ENCODE peak calls at places on chromosomes 4 and X, in six cellular contexts. One of them, this sample, is unnamed.

GRCh38 chr4:73609688-73610087 is 10.5 kb downstream of the RASSF6 start:
- DNase-seq in T-helper 2 cell: no peak
- DNase-seq in hypothalamus: no peak
- DNase-seq in neural crest cell: no peak
- DNase-seq in cardiac fibroblast: peak
- DNase-seq in HEK293T: no peak
- DNase-seq in this sample: no peak

GRCh38 chrX:105502336-105502735 is 281.8 kb upstream of the TEX13A start:
- DNase-seq in cardiac fibroblast: no peak
- DNase-seq in neural crest cell: no peak
- DNase-seq in hypothalamus: no peak
- DNase-seq in HEK293T: no peak
- DNase-seq in T-helper 2 cell: no peak
- DNase-seq in this sample: no peak

GRCh38 chr4:186021461-186022167 is 47.3 kb upstream of the TLR3 start:
- DNase-seq in hypothalamus: no peak
- DNase-seq in cardiac fibroblast: peak
- DNase-seq in neural crest cell: peak
- DNase-seq in T-helper 2 cell: no peak
- DNase-seq in HEK293T: peak
- DNase-seq in this sample: peak

GRCh38 chrX:48899078-48899410 is 1.3 kb downstream of the PQBP1 start:
- DNase-seq in cardiac fibroblast: no peak
- DNase-seq in T-helper 2 cell: no peak
- DNase-seq in HEK293T: no peak
- DNase-seq in hypothalamus: no peak
- DNase-seq in neural crest cell: no peak
- DNase-seq in this sample: no peak

GRCh38 chr4:173138636-173139035 is 30.0 kb upstream of the GALNT7 start:
- DNase-seq in neural crest cell: no peak
- DNase-seq in T-helper 2 cell: no peak
- DNase-seq in HEK293T: no peak
- DNase-seq in cardiac fibroblast: no peak
- DNase-seq in hypothalamus: no peak
- DNase-seq in this sample: no peak

GRCh38 chrX:133538148-133538547 is 122.9 kb upstream of the GPC4 start:
- DNase-seq in neural crest cell: no peak
- DNase-seq in cardiac fibroblast: no peak
- DNase-seq in hypothalamus: no peak
- DNase-seq in HEK293T: no peak
- DNase-seq in T-helper 2 cell: no peak
- DNase-seq in this sample: no peak

GRCh38 chr4:109801099-109801789 is 555 bp downstream of the CFI start:
- DNase-seq in HEK293T: no peak
- DNase-seq in hypothalamus: no peak
- DNase-seq in T-helper 2 cell: no peak
- DNase-seq in cardiac fibroblast: peak
- DNase-seq in neural crest cell: no peak
- DNase-seq in this sample: no peak

GRCh38 chr4:125198916-125199315 is 115.8 kb upstream of the FAT4 start:
- DNase-seq in T-helper 2 cell: no peak
- DNase-seq in neural crest cell: no peak
- DNase-seq in cardiac fibroblast: peak
- DNase-seq in hypothalamus: no peak
- DNase-seq in HEK293T: no peak
- DNase-seq in this sample: no peak

GRCh38 chr4:1465173-1466033 is 59.2 kb upstream of the NKX1-1 start:
- DNase-seq in hypothalamus: no peak
- DNase-seq in neural crest cell: no peak
- DNase-seq in T-helper 2 cell: no peak
- DNase-seq in cardiac fibroblast: no peak
- DNase-seq in HEK293T: no peak
- DNase-seq in this sample: no peak

GRCh38 chrX:129540068-129540653 is at the start of gene OCRL:
- DNase-seq in cardiac fibroblast: peak
- DNase-seq in neural crest cell: peak
- DNase-seq in T-helper 2 cell: peak
- DNase-seq in hypothalamus: peak
- DNase-seq in HEK293T: peak
- DNase-seq in this sample: peak

GRCh38 chr4:51825341-51825740 is 17.6 kb upstream of the DCUN1D4 start:
- DNase-seq in hypothalamus: no peak
- DNase-seq in T-helper 2 cell: no peak
- DNase-seq in cardiac fibroblast: no peak
- DNase-seq in neural crest cell: no peak
- DNase-seq in HEK293T: no peak
- DNase-seq in this sample: no peak

GRCh38 chr4:22500831-22501714 is 14.8 kb downstream of the ADGRA3 start:
- DNase-seq in hypothalamus: no peak
- DNase-seq in T-helper 2 cell: no peak
- DNase-seq in cardiac fibroblast: no peak
- DNase-seq in neural crest cell: no peak
- DNase-seq in HEK293T: no peak
- DNase-seq in this sample: no peak

GRCh38 chr4:114358901-114359300 is 239.7 kb upstream of the UGT8 start:
- DNase-seq in HEK293T: no peak
- DNase-seq in cardiac fibroblast: no peak
- DNase-seq in neural crest cell: no peak
- DNase-seq in hypothalamus: no peak
- DNase-seq in T-helper 2 cell: no peak
- DNase-seq in this sample: no peak

GRCh38 chrX:10109695-10110094 is 47.1 kb upstream of the CLCN4 start:
- DNase-seq in hypothalamus: no peak
- DNase-seq in cardiac fibroblast: peak
- DNase-seq in neural crest cell: no peak
- DNase-seq in T-helper 2 cell: no peak
- DNase-seq in HEK293T: no peak
- DNase-seq in this sample: no peak

GRCh38 chrX:7088968-7089615 is 58.4 kb upstream of the STS start:
- DNase-seq in T-helper 2 cell: peak
- DNase-seq in neural crest cell: no peak
- DNase-seq in cardiac fibroblast: no peak
- DNase-seq in HEK293T: no peak
- DNase-seq in hypothalamus: no peak
- DNase-seq in this sample: no peak

GRCh38 chr4:27048350-27049100 is 187.9 kb downstream of the STIM2 start:
- DNase-seq in hypothalamus: no peak
- DNase-seq in cardiac fibroblast: peak
- DNase-seq in neural crest cell: no peak
- DNase-seq in T-helper 2 cell: no peak
- DNase-seq in HEK293T: peak
- DNase-seq in this sample: peak

GRCh38 chrX:110143454-110144210 is 140.7 kb downstream of the TMEM164 start:
- DNase-seq in T-helper 2 cell: no peak
- DNase-seq in cardiac fibroblast: peak
- DNase-seq in HEK293T: no peak
- DNase-seq in hypothalamus: no peak
- DNase-seq in neural crest cell: no peak
- DNase-seq in this sample: no peak

GRCh38 chr4:98929341-98930267 is 671 bp upstream of the EIF4E start:
- DNase-seq in neural crest cell: no peak
- DNase-seq in HEK293T: peak
- DNase-seq in T-helper 2 cell: no peak
- DNase-seq in cardiac fibroblast: peak
- DNase-seq in hypothalamus: no peak
- DNase-seq in this sample: no peak

GRCh38 chrX:135639066-135639815 is 74.2 kb upstream of the CT45A1 start:
- DNase-seq in HEK293T: no peak
- DNase-seq in neural crest cell: no peak
- DNase-seq in hypothalamus: no peak
- DNase-seq in T-helper 2 cell: no peak
- DNase-seq in cardiac fibroblast: no peak
- DNase-seq in this sample: no peak

GRCh38 chr4:111630705-111631104 is 514.5 kb upstream of the FAM241A start:
- DNase-seq in hypothalamus: no peak
- DNase-seq in neural crest cell: no peak
- DNase-seq in cardiac fibroblast: peak
- DNase-seq in T-helper 2 cell: no peak
- DNase-seq in HEK293T: peak
- DNase-seq in this sample: no peak

GRCh38 chrX:101163166-101163565 is 56.4 kb upstream of the DRP2 start:
- DNase-seq in hypothalamus: no peak
- DNase-seq in HEK293T: no peak
- DNase-seq in T-helper 2 cell: no peak
- DNase-seq in cardiac fibroblast: no peak
- DNase-seq in neural crest cell: no peak
- DNase-seq in this sample: no peak

GRCh38 chr4:40550900-40551546 is 78.6 kb downstream of the RBM47 start:
- DNase-seq in T-helper 2 cell: no peak
- DNase-seq in HEK293T: no peak
- DNase-seq in hypothalamus: no peak
- DNase-seq in cardiac fibroblast: peak
- DNase-seq in neural crest cell: no peak
- DNase-seq in this sample: no peak

GRCh38 chr4:165060938-165061337 is 7.3 kb downstream of the TRIM75 start:
- DNase-seq in HEK293T: no peak
- DNase-seq in T-helper 2 cell: no peak
- DNase-seq in cardiac fibroblast: no peak
- DNase-seq in hypothalamus: no peak
- DNase-seq in neural crest cell: no peak
- DNase-seq in this sample: no peak

GRCh38 chrX:107654778-107655761 is 26.8 kb downstream of the PRPS1 start:
- DNase-seq in hypothalamus: no peak
- DNase-seq in T-helper 2 cell: peak
- DNase-seq in cardiac fibroblast: peak
- DNase-seq in neural crest cell: peak
- DNase-seq in HEK293T: peak
- DNase-seq in this sample: peak

GRCh38 chr4:9781343-9782135 is at the start of gene DRD5:
- DNase-seq in neural crest cell: peak
- DNase-seq in hypothalamus: no peak
- DNase-seq in cardiac fibroblast: no peak
- DNase-seq in T-helper 2 cell: no peak
- DNase-seq in HEK293T: no peak
- DNase-seq in this sample: peak

GRCh38 chrX:19683358-19683757 is 168.1 kb upstream of the MAP3K15 start:
- DNase-seq in HEK293T: no peak
- DNase-seq in T-helper 2 cell: no peak
- DNase-seq in neural crest cell: no peak
- DNase-seq in hypothalamus: no peak
- DNase-seq in cardiac fibroblast: peak
- DNase-seq in this sample: no peak

GRCh38 chr4:108636246-108636645 is 14.2 kb upstream of the OSTC start:
- DNase-seq in HEK293T: no peak
- DNase-seq in neural crest cell: no peak
- DNase-seq in T-helper 2 cell: no peak
- DNase-seq in hypothalamus: no peak
- DNase-seq in cardiac fibroblast: no peak
- DNase-seq in this sample: no peak

GRCh38 chr4:147837435-147837834 is 105.5 kb downstream of the ARHGAP10 start:
- DNase-seq in cardiac fibroblast: no peak
- DNase-seq in hypothalamus: no peak
- DNase-seq in T-helper 2 cell: no peak
- DNase-seq in neural crest cell: no peak
- DNase-seq in HEK293T: peak
- DNase-seq in this sample: no peak

GRCh38 chrX:149365061-149365460 is 140.0 kb downstream of the IDS start:
- DNase-seq in T-helper 2 cell: no peak
- DNase-seq in neural crest cell: no peak
- DNase-seq in cardiac fibroblast: no peak
- DNase-seq in HEK293T: no peak
- DNase-seq in hypothalamus: no peak
- DNase-seq in this sample: no peak

GRCh38 chr4:138235419-138235952 is 6.7 kb downstream of the SLC7A11 start:
- DNase-seq in HEK293T: no peak
- DNase-seq in cardiac fibroblast: peak
- DNase-seq in T-helper 2 cell: no peak
- DNase-seq in hypothalamus: no peak
- DNase-seq in neural crest cell: no peak
- DNase-seq in this sample: no peak

GRCh38 chr4:128955751-128956150 is 137.6 kb downstream of the SCLT1 start:
- DNase-seq in T-helper 2 cell: no peak
- DNase-seq in hypothalamus: no peak
- DNase-seq in neural crest cell: no peak
- DNase-seq in cardiac fibroblast: no peak
- DNase-seq in HEK293T: no peak
- DNase-seq in this sample: no peak

GRCh38 chrX:38796926-38797325 is 4.3 kb upstream of the MID1IP1 start:
- DNase-seq in HEK293T: no peak
- DNase-seq in T-helper 2 cell: no peak
- DNase-seq in neural crest cell: no peak
- DNase-seq in cardiac fibroblast: peak
- DNase-seq in hypothalamus: no peak
- DNase-seq in this sample: no peak

GRCh38 chrX:17032351-17032750 is 85.9 kb downstream of the REPS2 start:
- DNase-seq in cardiac fibroblast: peak
- DNase-seq in neural crest cell: no peak
- DNase-seq in T-helper 2 cell: no peak
- DNase-seq in HEK293T: no peak
- DNase-seq in hypothalamus: no peak
- DNase-seq in this sample: no peak

GRCh38 chr4:98641393-98641792 is 17.0 kb downstream of the TSPAN5 start:
- DNase-seq in HEK293T: no peak
- DNase-seq in neural crest cell: no peak
- DNase-seq in cardiac fibroblast: no peak
- DNase-seq in hypothalamus: no peak
- DNase-seq in T-helper 2 cell: no peak
- DNase-seq in this sample: no peak

GRCh38 chrX:63434665-63435064 is 83.5 kb upstream of the SPIN4 start:
- DNase-seq in hypothalamus: no peak
- DNase-seq in T-helper 2 cell: no peak
- DNase-seq in neural crest cell: no peak
- DNase-seq in cardiac fibroblast: peak
- DNase-seq in HEK293T: no peak
- DNase-seq in this sample: no peak

This sample was measured in neuronal stem cell.